ENCODE peak calls at places on chromosomes 3 and 15, in four cellular contexts. V, P, X and L are unnamed samples.

GRCh38 chr3:178097576-178097975 is 438.7 kb upstream of the KCNMB2 start:
- DNase-seq in X (no peak), P (no peak), V (no peak), L (peak)

GRCh38 chr15:27495963-27496459 is 525.0 kb downstream of the GABRG3 start:
- DNase-seq in P (no peak), V (no peak), X (no peak), L (no peak)

GRCh38 chr3:127734754-127735473 is 62.2 kb downstream of the ABTB1 start:
- DNase-seq in P (no peak), X (peak), V (no peak), L (peak)

GRCh38 chr3:173214576-173214975 is 73.5 kb upstream of the SPATA16 start:
- DNase-seq in V (no peak), X (no peak), P (no peak), L (peak)

GRCh38 chr3:190220362-190220761 is 99.7 kb upstream of the P3H2 start:
- DNase-seq in P (no peak), X (no peak), V (no peak), L (no peak)

GRCh38 chr3:169629895-169630294 is 33.6 kb downstream of the MECOM start:
- DNase-seq in P (no peak), V (no peak), X (no peak), L (no peak)

GRCh38 chr3:156407617-156408225 is 147.2 kb downstream of the SSR3 start:
- DNase-seq in V (no peak), X (no peak), P (no peak), L (no peak)

GRCh38 chr15:60758961-60759729 is 280.2 kb upstream of the ICE2 start:
- DNase-seq in X (peak), V (no peak), P (no peak), L (peak)

GRCh38 chr3:16906679-16907078 is 21.9 kb downstream of the PLCL2 start:
- DNase-seq in V (no peak), P (no peak), X (no peak), L (peak)

GRCh38 chr3:42495393-42495792 is 7.0 kb upstream of the VIPR1 start:
- DNase-seq in X (no peak), V (no peak), P (no peak), L (no peak)

GRCh38 chr3:43699864-43700263 is 9.1 kb downstream of the ABHD5 start:
- DNase-seq in V (no peak), X (no peak), P (no peak), L (peak)

GRCh38 chr15:20357139-20358065 is 184.2 kb downstream of the GOLGA6L6 start:
- DNase-seq in P (no peak), V (no peak), X (no peak), L (no peak)

GRCh38 chr15:45641374-45641778 is 6.5 kb downstream of the SQOR start:
- DNase-seq in V (no peak), P (no peak), X (peak), L (peak)

GRCh38 chr15:62306851-62307504 is 141.9 kb upstream of the C2CD4B start:
- DNase-seq in P (peak), V (peak), X (peak), L (peak)

GRCh38 chr15:55403531-55403930 is 4.6 kb downstream of the CCPG1 start:
- DNase-seq in V (no peak), P (no peak), X (no peak), L (peak)

GRCh38 chr3:25664066-25664809 is 469 bp downstream of the TOP2B start:
- DNase-seq in V (no peak), P (no peak), X (no peak), L (peak)

GRCh38 chr3:186990282-186990681 is 60.0 kb downstream of the ST6GAL1 start:
- DNase-seq in X (no peak), P (no peak), V (no peak), L (no peak)

GRCh38 chr3:43349759-43350158 is 63.4 kb downstream of the SNRK start:
- DNase-seq in X (no peak), P (no peak), V (no peak), L (no peak)

GRCh38 chr15:91263632-91264477 is 163.8 kb downstream of the SV2B start:
- DNase-seq in V (no peak), P (no peak), X (peak), L (peak)

GRCh38 chr3:126858401-126858800 is 124.5 kb upstream of the PLXNA1 start:
- DNase-seq in P (no peak), X (no peak), V (no peak), L (no peak)

GRCh38 chr3:128409621-128410581 is 56.8 kb downstream of the DNAJB8 start:
- DNase-seq in V (no peak), P (no peak), X (no peak), L (no peak)

GRCh38 chr15:32671339-32672325 is 30.1 kb downstream of the SCG5 start:
- DNase-seq in X (no peak), V (no peak), P (no peak), L (no peak)

GRCh38 chr15:77580991-77581682 is 51.6 kb downstream of the LINGO1 start:
- DNase-seq in V (no peak), X (no peak), P (peak), L (peak)

GRCh38 chr15:57012557-57012956 is 94.1 kb downstream of the TCF12 start:
- DNase-seq in P (no peak), V (no peak), X (no peak), L (no peak)

GRCh38 chr3:171441381-171441780 is 18.8 kb downstream of the TNIK start:
- DNase-seq in V (no peak), P (no peak), X (no peak), L (no peak)